ENCODE peak calls at places on chromosome 3, in seven cellular contexts. S is left ventricle myocardium inferior; Q is cerebellar cortex; L is naive thymus-derived CD4-positive, alpha-beta T cell; R is effector CD4-positive, alpha-beta T cell; J is NCI-H1930; B is Ammon's horn. K is an unnamed sample.

GRCh38 chr3:196774845-196775422 is 35.3 kb downstream of the PAK2 start:
- DNase-seq in S (no peak), R (no peak), Q (no peak), J (no peak), B (no peak), L (no peak), K (no peak)

GRCh38 chr3:189629803-189630455 is 1.3 kb upstream of the TP63 start:
- DNase-seq in Q (no peak), B (peak; percentile 3), S (peak; percentile 25), L (no peak), R (no peak), J (no peak), K (no peak)

GRCh38 chr3:29281265-29282228 is 676 bp downstream of the RBMS3 start:
- DNase-seq in S (no peak), L (peak; percentile 4), B (no peak), J (no peak), R (no peak), Q (no peak), K (no peak)

GRCh38 chr3:127814325-127814781 is 8.0 kb downstream of the MGLL start:
- DNase-seq in J (no peak), L (no peak), Q (no peak), S (no peak), B (no peak), R (no peak), K (no peak)

GRCh38 chr3:195559723-195560409 is 16.7 kb upstream of the PPP1R2 start:
- DNase-seq in S (no peak), Q (no peak), B (no peak), R (no peak), L (no peak), J (no peak), K (no peak)

GRCh38 chr3:190911382-190911781 is 48.9 kb upstream of the GMNC start:
- DNase-seq in S (no peak), R (no peak), J (peak; percentile 91), L (no peak), B (no peak), Q (no peak), K (no peak)

GRCh38 chr3:53718462-53718861 is 127.8 kb downstream of the CHDH start:
- DNase-seq in Q (no peak), J (no peak), R (no peak), S (no peak), B (no peak), L (no peak), K (peak; percentile 11)

GRCh38 chr3:149277338-149277813 is 55.7 kb upstream of the CP start:
- DNase-seq in L (peak; percentile 43), S (no peak), B (no peak), J (no peak), Q (no peak), R (no peak), K (no peak)

GRCh38 chr3:87198774-87199173 is 28.3 kb upstream of the CHMP2B start:
- DNase-seq in L (no peak), Q (no peak), S (no peak), B (no peak), J (no peak), R (no peak), K (no peak)

GRCh38 chr3:37823189-37823588 is 38.5 kb upstream of the CTDSPL start:
- DNase-seq in B (no peak), R (no peak), S (no peak), Q (no peak), L (no peak), J (no peak), K (no peak)

GRCh38 chr3:29555590-29555989 is 274.7 kb downstream of the RBMS3 start:
- DNase-seq in S (no peak), Q (no peak), B (no peak), L (no peak), J (no peak), R (no peak), K (no peak)

GRCh38 chr3:151925876-151926275 is 52.4 kb downstream of the SUCNR1 start:
- DNase-seq in R (no peak), Q (no peak), J (no peak), L (no peak), B (no peak), S (no peak), K (no peak)

GRCh38 chr3:184554470-184554869 is 7.1 kb upstream of the EPHB3 start:
- DNase-seq in S (no peak), R (no peak), J (no peak), Q (no peak), L (no peak), B (no peak), K (no peak)

GRCh38 chr3:133992385-133992784 is 37.3 kb downstream of the SLCO2A1 start:
- DNase-seq in L (no peak), J (no peak), B (no peak), Q (no peak), R (no peak), S (peak; percentile 27), K (no peak)

GRCh38 chr3:58249358-58250092 is 11.9 kb downstream of the ABHD6 start:
- DNase-seq in J (no peak), B (no peak), L (no peak), S (no peak), Q (peak; percentile 58), R (no peak), K (no peak)

GRCh38 chr3:188643736-188644135 is 489.8 kb downstream of the LPP start:
- DNase-seq in Q (no peak), L (no peak), J (no peak), S (no peak), R (no peak), B (no peak), K (no peak)

GRCh38 chr3:65030847-65031463 is 343.2 kb upstream of the ADAMTS9 start:
- DNase-seq in Q (no peak), R (no peak), S (no peak), L (no peak), B (no peak), J (no peak), K (no peak)

GRCh38 chr3:37475435-37475834 is 301.1 kb upstream of the LRRFIP2 start:
- DNase-seq in S (no peak), R (no peak), Q (no peak), L (no peak), B (no peak), J (no peak), K (no peak)

GRCh38 chr3:7333125-7333524 is 472.2 kb downstream of the GRM7 start:
- DNase-seq in J (no peak), Q (no peak), B (no peak), L (no peak), S (no peak), R (no peak), K (peak; percentile 13)

GRCh38 chr3:173839859-173840258 is 442.3 kb downstream of the NLGN1 start:
- DNase-seq in B (no peak), S (no peak), Q (no peak), J (no peak), L (no peak), R (no peak), K (no peak)

GRCh38 chr3:195123196-195123805 is 147.7 kb downstream of the XXYLT1 start:
- DNase-seq in S (no peak), Q (no peak), J (no peak), B (no peak), R (no peak), L (no peak), K (no peak)

GRCh38 chr3:58025824-58026579 is 17.8 kb downstream of the FLNB start:
- DNase-seq in J (no peak), L (no peak), Q (peak; percentile 55), S (no peak), B (no peak), R (no peak), K (peak; percentile 35)

GRCh38 chr3:67916353-67916752 is 261.9 kb upstream of the SUCLG2 start:
- DNase-seq in R (no peak), J (no peak), B (no peak), Q (no peak), L (no peak), S (no peak), K (no peak)